ENCODE peak calls at places on chromosome 14, in six cellular contexts. One of them, this sample, is unnamed.

GRCh38 chr14:31070431-31070830 is 44.3 kb upstream of the STRN3 start:
- DNase-seq in Caco-2: no peak
- DNase-seq in NB4: no peak
- DNase-seq in HFF-Myc: no peak
- DNase-seq in endodermal cell: no peak
- DNase-seq in AG04450: peak
- DNase-seq in this sample: no peak

GRCh38 chr14:101435546-101435945 is 125.7 kb upstream of the DIO3 start:
- DNase-seq in NB4: no peak
- DNase-seq in AG04450: no peak
- DNase-seq in HFF-Myc: no peak
- DNase-seq in Caco-2: no peak
- DNase-seq in endodermal cell: no peak
- DNase-seq in this sample: no peak

GRCh38 chr14:30656190-30656632 is 34.1 kb downstream of the SCFD1 start:
- DNase-seq in endodermal cell: peak
- DNase-seq in AG04450: no peak
- DNase-seq in HFF-Myc: peak
- DNase-seq in Caco-2: peak
- DNase-seq in NB4: peak
- DNase-seq in this sample: peak

GRCh38 chr14:58832010-58832409 is 194.2 kb downstream of the DACT1 start:
- DNase-seq in endodermal cell: no peak
- DNase-seq in HFF-Myc: no peak
- DNase-seq in Caco-2: no peak
- DNase-seq in NB4: no peak
- DNase-seq in AG04450: no peak
- DNase-seq in this sample: no peak

GRCh38 chr14:34920339-34920738 is 45.2 kb upstream of the BAZ1A start:
- DNase-seq in endodermal cell: no peak
- DNase-seq in Caco-2: no peak
- DNase-seq in AG04450: no peak
- DNase-seq in NB4: no peak
- DNase-seq in HFF-Myc: peak
- DNase-seq in this sample: no peak

GRCh38 chr14:35553808-35554207 is 19.8 kb downstream of the INSM2 start:
- DNase-seq in HFF-Myc: no peak
- DNase-seq in AG04450: no peak
- DNase-seq in NB4: no peak
- DNase-seq in endodermal cell: no peak
- DNase-seq in Caco-2: no peak
- DNase-seq in this sample: no peak

GRCh38 chr14:101758913-101759593 is 2.5 kb upstream of the PPP2R5C start:
- DNase-seq in endodermal cell: no peak
- DNase-seq in AG04450: no peak
- DNase-seq in Caco-2: no peak
- DNase-seq in HFF-Myc: no peak
- DNase-seq in NB4: no peak
- DNase-seq in this sample: no peak

GRCh38 chr14:98599082-98599481 is 672.9 kb downstream of the BCL11B start:
- DNase-seq in AG04450: no peak
- DNase-seq in NB4: no peak
- DNase-seq in Caco-2: no peak
- DNase-seq in HFF-Myc: no peak
- DNase-seq in endodermal cell: no peak
- DNase-seq in this sample: no peak

GRCh38 chr14:53952533-53952932 is 4.1 kb downstream of the BMP4 start:
- DNase-seq in HFF-Myc: no peak
- DNase-seq in Caco-2: no peak
- DNase-seq in endodermal cell: peak
- DNase-seq in AG04450: no peak
- DNase-seq in NB4: no peak
- DNase-seq in this sample: no peak

GRCh38 chr14:32457213-32457920 is 128.3 kb downstream of the AKAP6 start:
- DNase-seq in NB4: no peak
- DNase-seq in Caco-2: no peak
- DNase-seq in AG04450: peak
- DNase-seq in endodermal cell: no peak
- DNase-seq in HFF-Myc: no peak
- DNase-seq in this sample: no peak

GRCh38 chr14:84237881-84238280 is 1292.1 kb upstream of the FLRT2 start:
- DNase-seq in HFF-Myc: no peak
- DNase-seq in NB4: no peak
- DNase-seq in endodermal cell: no peak
- DNase-seq in AG04450: no peak
- DNase-seq in Caco-2: no peak
- DNase-seq in this sample: no peak

GRCh38 chr14:73386342-73386741 is 72.0 kb downstream of the NUMB start:
- DNase-seq in NB4: no peak
- DNase-seq in HFF-Myc: no peak
- DNase-seq in endodermal cell: no peak
- DNase-seq in Caco-2: no peak
- DNase-seq in AG04450: no peak
- DNase-seq in this sample: no peak

GRCh38 chr14:96586056-96586455 is 83.9 kb downstream of the PAPOLA start:
- DNase-seq in HFF-Myc: no peak
- DNase-seq in endodermal cell: no peak
- DNase-seq in NB4: no peak
- DNase-seq in AG04450: no peak
- DNase-seq in Caco-2: no peak
- DNase-seq in this sample: no peak

GRCh38 chr14:74697543-74697942 is 15.3 kb downstream of the AREL1 start:
- DNase-seq in HFF-Myc: no peak
- DNase-seq in NB4: no peak
- DNase-seq in AG04450: peak
- DNase-seq in endodermal cell: no peak
- DNase-seq in Caco-2: no peak
- DNase-seq in this sample: no peak

GRCh38 chr14:61527325-61528100 is 167.8 kb upstream of the HIF1A start:
- DNase-seq in endodermal cell: no peak
- DNase-seq in NB4: peak
- DNase-seq in AG04450: no peak
- DNase-seq in Caco-2: no peak
- DNase-seq in HFF-Myc: no peak
- DNase-seq in this sample: no peak

GRCh38 chr14:86391085-86391484 is 861.1 kb downstream of the FLRT2 start:
- DNase-seq in endodermal cell: no peak
- DNase-seq in Caco-2: no peak
- DNase-seq in AG04450: no peak
- DNase-seq in NB4: no peak
- DNase-seq in HFF-Myc: no peak
- DNase-seq in this sample: no peak

GRCh38 chr14:72792051-72792788 is 101.7 kb downstream of the DPF3 start:
- DNase-seq in HFF-Myc: no peak
- DNase-seq in endodermal cell: peak
- DNase-seq in Caco-2: no peak
- DNase-seq in NB4: no peak
- DNase-seq in AG04450: no peak
- DNase-seq in this sample: no peak

GRCh38 chr14:62144863-62145262 is 382.6 kb downstream of the SNAPC1 start:
- DNase-seq in AG04450: no peak
- DNase-seq in NB4: no peak
- DNase-seq in Caco-2: no peak
- DNase-seq in endodermal cell: no peak
- DNase-seq in HFF-Myc: no peak
- DNase-seq in this sample: no peak

GRCh38 chr14:106538193-106538592 is 1011.8 kb downstream of the TMEM121 start:
- DNase-seq in HFF-Myc: no peak
- DNase-seq in NB4: no peak
- DNase-seq in endodermal cell: no peak
- DNase-seq in AG04450: no peak
- DNase-seq in Caco-2: no peak
- DNase-seq in this sample: no peak

GRCh38 chr14:74933925-74934435 is 10.9 kb upstream of the RPS6KL1 start:
- DNase-seq in endodermal cell: no peak
- DNase-seq in AG04450: no peak
- DNase-seq in NB4: no peak
- DNase-seq in HFF-Myc: no peak
- DNase-seq in Caco-2: no peak
- DNase-seq in this sample: no peak

GRCh38 chr14:26636571-26636970 is 38.7 kb upstream of the NOVA1 start:
- DNase-seq in Caco-2: no peak
- DNase-seq in NB4: no peak
- DNase-seq in HFF-Myc: no peak
- DNase-seq in endodermal cell: no peak
- DNase-seq in AG04450: no peak
- DNase-seq in this sample: no peak

GRCh38 chr14:24556756-24557155 is 19.3 kb downstream of the CTSG start:
- DNase-seq in Caco-2: no peak
- DNase-seq in AG04450: no peak
- DNase-seq in NB4: no peak
- DNase-seq in HFF-Myc: no peak
- DNase-seq in endodermal cell: no peak
- DNase-seq in this sample: no peak

GRCh38 chr14:61282746-61283145 is 1.6 kb upstream of the TMEM30B start:
- DNase-seq in endodermal cell: no peak
- DNase-seq in NB4: no peak
- DNase-seq in AG04450: no peak
- DNase-seq in HFF-Myc: no peak
- DNase-seq in Caco-2: no peak
- DNase-seq in this sample: no peak

GRCh38 chr14:71261206-71261605 is 353.9 kb downstream of the PCNX1 start:
- DNase-seq in HFF-Myc: no peak
- DNase-seq in endodermal cell: no peak
- DNase-seq in NB4: peak
- DNase-seq in AG04450: no peak
- DNase-seq in Caco-2: no peak
- DNase-seq in this sample: no peak

GRCh38 chr14:71267691-71268090 is 360.4 kb downstream of the PCNX1 start:
- DNase-seq in AG04450: no peak
- DNase-seq in HFF-Myc: no peak
- DNase-seq in Caco-2: no peak
- DNase-seq in NB4: no peak
- DNase-seq in endodermal cell: no peak
- DNase-seq in this sample: no peak

GRCh38 chr14:71266994-71267636 is 359.9 kb downstream of the PCNX1 start:
- DNase-seq in NB4: peak
- DNase-seq in HFF-Myc: no peak
- DNase-seq in Caco-2: no peak
- DNase-seq in endodermal cell: no peak
- DNase-seq in AG04450: no peak
- DNase-seq in this sample: peak

GRCh38 chr14:71262466-71262865 is 355.2 kb downstream of the PCNX1 start:
- DNase-seq in AG04450: no peak
- DNase-seq in Caco-2: no peak
- DNase-seq in HFF-Myc: no peak
- DNase-seq in endodermal cell: no peak
- DNase-seq in NB4: no peak
- DNase-seq in this sample: no peak

GRCh38 chr14:71264260-71264659 is 357.0 kb downstream of the PCNX1 start:
- DNase-seq in AG04450: no peak
- DNase-seq in NB4: no peak
- DNase-seq in HFF-Myc: no peak
- DNase-seq in endodermal cell: no peak
- DNase-seq in Caco-2: no peak
- DNase-seq in this sample: no peak
- TF ChIP-seq CTCF in AG04450: no peak
- TF ChIP-seq CTCF in NB4: no peak
- TF ChIP-seq CTCF in HFF-Myc: no peak
- TF ChIP-seq CTCF in endodermal cell: no peak
- TF ChIP-seq CTCF in Caco-2: no peak
- TF ChIP-seq CTCF in this sample: no peak

GRCh38 chr14:94111276-94112095 is 950 bp downstream of the IFI27 start:
- DNase-seq in AG04450: no peak
- DNase-seq in endodermal cell: peak
- DNase-seq in NB4: no peak
- DNase-seq in Caco-2: no peak
- DNase-seq in HFF-Myc: no peak
- DNase-seq in this sample: no peak
- H3K4me3 ChIP-seq in AG04450: no peak
- H3K4me3 ChIP-seq in endodermal cell: no peak
- H3K4me3 ChIP-seq in NB4: no peak
- H3K4me3 ChIP-seq in Caco-2: no peak
- H3K4me3 ChIP-seq in HFF-Myc: no peak
- H3K4me3 ChIP-seq in this sample: no peak

DNA sequence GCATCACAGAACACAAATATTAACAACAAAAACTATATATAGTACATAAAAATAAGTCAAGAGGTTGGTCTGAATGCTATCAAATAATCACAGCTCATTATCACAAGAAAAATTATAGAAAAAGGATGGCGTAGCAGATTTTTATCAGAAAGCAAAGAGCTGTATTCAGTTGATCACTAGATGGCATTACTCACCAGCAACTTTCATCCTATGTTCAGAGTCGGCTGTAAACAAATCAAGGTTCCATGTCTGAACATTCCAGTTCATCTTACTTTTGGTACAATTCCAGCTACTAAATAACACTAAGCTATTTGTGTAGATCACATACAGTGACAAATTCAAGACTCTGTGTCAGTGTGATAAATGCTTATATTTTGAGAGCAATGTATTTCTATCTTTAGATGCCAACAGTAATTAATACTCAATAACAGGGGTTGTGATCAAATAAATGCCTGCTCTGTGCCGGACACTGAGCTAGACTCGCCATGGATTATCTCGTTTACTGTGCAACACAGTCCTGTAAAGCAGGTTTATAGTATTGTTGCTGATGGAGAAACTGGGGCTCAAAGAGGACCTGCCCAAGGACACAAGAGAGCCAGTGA is 30.1 kb downstream of the NRDE2 start:
- DNase-seq in NB4: peak
- DNase-seq in AG04450: peak
- DNase-seq in HFF-Myc: peak
- DNase-seq in Caco-2: peak
- DNase-seq in endodermal cell: no peak
- DNase-seq in this sample: peak
- TF ChIP-seq CTCF in NB4: no peak
- TF ChIP-seq CTCF in AG04450: peak
- TF ChIP-seq CTCF in HFF-Myc: peak
- TF ChIP-seq CTCF in Caco-2: peak
- TF ChIP-seq CTCF in endodermal cell: peak
- TF ChIP-seq CTCF in this sample: peak

GRCh38 chr14:79972230-79972629 is 239.1 kb downstream of the DIO2 start:
- DNase-seq in endodermal cell: no peak
- DNase-seq in HFF-Myc: no peak
- DNase-seq in AG04450: no peak
- DNase-seq in Caco-2: no peak
- DNase-seq in NB4: no peak
- DNase-seq in this sample: no peak

GRCh38 chr14:79967001-79967400 is 244.3 kb downstream of the DIO2 start:
- DNase-seq in endodermal cell: no peak
- DNase-seq in HFF-Myc: peak
- DNase-seq in Caco-2: no peak
- DNase-seq in NB4: no peak
- DNase-seq in AG04450: no peak
- DNase-seq in this sample: no peak

GRCh38 chr14:79965896-79966295 is 245.4 kb downstream of the DIO2 start:
- DNase-seq in AG04450: peak
- DNase-seq in NB4: no peak
- DNase-seq in Caco-2: no peak
- DNase-seq in endodermal cell: no peak
- DNase-seq in HFF-Myc: no peak
- DNase-seq in this sample: no peak

GRCh38 chr14:79967453-79967852 is 243.9 kb downstream of the DIO2 start:
- DNase-seq in HFF-Myc: no peak
- DNase-seq in NB4: no peak
- DNase-seq in AG04450: no peak
- DNase-seq in Caco-2: no peak
- DNase-seq in endodermal cell: no peak
- DNase-seq in this sample: no peak

GRCh38 chr14:79971330-79971729 is 240.0 kb downstream of the DIO2 start:
- DNase-seq in HFF-Myc: peak
- DNase-seq in Caco-2: no peak
- DNase-seq in AG04450: peak
- DNase-seq in NB4: no peak
- DNase-seq in endodermal cell: no peak
- DNase-seq in this sample: no peak
- H3K4me3 ChIP-seq in HFF-Myc: no peak
- H3K4me3 ChIP-seq in Caco-2: no peak
- H3K4me3 ChIP-seq in AG04450: no peak
- H3K4me3 ChIP-seq in NB4: no peak
- H3K4me3 ChIP-seq in endodermal cell: no peak
- H3K4me3 ChIP-seq in this sample: no peak